ENCODE peak calls at places on chromosome 15, in nine cellular contexts. R, O, S, H, D, Z, A, K and M are unnamed samples.

GRCh38 chr15:64883997-64884511 is 27.6 kb upstream of the ANKDD1A start:
- DNase-seq in R (peak), O (peak), S (peak), H (peak), D (peak), Z (peak), A (peak), K (no peak), M (peak)

GRCh38 chr15:77974098-77974414 is 103.5 kb downstream of the TBC1D2B start:
- DNase-seq in R (no peak), O (peak), S (peak), H (no peak), D (no peak), Z (peak), A (peak), K (no peak), M (no peak)

GRCh38 chr15:79283252-79284048 is 928 bp downstream of the ANKRD34C start:
- DNase-seq in R (peak), O (peak), S (peak), H (no peak), D (peak), Z (no peak), A (peak), K (peak), M (no peak)

GRCh38 chr15:93159892-93160398 is 70.9 kb upstream of the RGMA start:
- DNase-seq in R (no peak), O (no peak), S (no peak), H (no peak), D (no peak), Z (no peak), A (no peak), K (no peak), M (no peak)

GRCh38 chr15:57134877-57135276 is 216.4 kb downstream of the TCF12 start:
- DNase-seq in R (no peak), O (peak), S (no peak), H (no peak), D (no peak), Z (no peak), A (no peak), K (no peak), M (no peak)

GRCh38 chr15:45179221-45179985 is 8.4 kb downstream of the SHF start:
- DNase-seq in R (peak), O (peak), S (no peak), H (peak), D (peak), Z (no peak), A (peak), K (peak), M (no peak)

GRCh38 chr15:57031605-57032004 is 113.2 kb downstream of the TCF12 start:
- DNase-seq in R (no peak), O (peak), S (no peak), H (no peak), D (peak), Z (no peak), A (peak), K (peak), M (no peak)

GRCh38 chr15:47411733-47412530 is 305.4 kb upstream of the SEMA6D start:
- DNase-seq in R (no peak), O (no peak), S (no peak), H (no peak), D (no peak), Z (no peak), A (no peak), K (no peak), M (peak)

GRCh38 chr15:25716414-25717102 is 146.6 kb downstream of the ATP10A start:
- DNase-seq in R (no peak), O (no peak), S (no peak), H (no peak), D (no peak), Z (peak), A (no peak), K (no peak), M (no peak)

GRCh38 chr15:57667171-57667924 is 39.2 kb upstream of the POLR2M start:
- DNase-seq in R (no peak), O (peak), S (no peak), H (no peak), D (peak), Z (no peak), A (peak), K (peak), M (peak)

GRCh38 chr15:91965501-91966180 is 112.1 kb downstream of the SLCO3A1 start:
- DNase-seq in R (no peak), O (peak), S (peak), H (no peak), D (peak), Z (no peak), A (peak), K (no peak), M (peak)

GRCh38 chr15:26087395-26087794 is 224.3 kb upstream of the ATP10A start:
- DNase-seq in R (no peak), O (peak), S (no peak), H (no peak), D (no peak), Z (no peak), A (peak), K (no peak), M (no peak)

GRCh38 chr15:91967935-91968605 is 114.6 kb downstream of the SLCO3A1 start:
- DNase-seq in R (no peak), O (peak), S (no peak), H (no peak), D (peak), Z (no peak), A (peak), K (no peak), M (no peak)

GRCh38 chr15:45454825-45455224 is 67.7 kb downstream of the SLC30A4 start:
- DNase-seq in R (peak), O (peak), S (peak), H (peak), D (peak), Z (peak), A (peak), K (peak), M (no peak)

GRCh38 chr15:71385026-71385425 is 269.8 kb downstream of the THSD4 start:
- DNase-seq in R (no peak), O (no peak), S (no peak), H (no peak), D (no peak), Z (no peak), A (no peak), K (no peak), M (peak)

GRCh38 chr15:71362556-71362955 is 247.3 kb downstream of the THSD4 start:
- DNase-seq in R (no peak), O (no peak), S (no peak), H (no peak), D (no peak), Z (no peak), A (no peak), K (no peak), M (no peak)

GRCh38 chr15:99732268-99732641 is 982 bp downstream of the LYSMD4 start:
- DNase-seq in R (no peak), O (peak), S (no peak), H (no peak), D (no peak), Z (no peak), A (peak), K (no peak), M (no peak)

GRCh38 chr15:52137432-52138357 is 25.1 kb upstream of the BCL2L10 start:
- DNase-seq in R (no peak), O (no peak), S (no peak), H (no peak), D (no peak), Z (peak), A (no peak), K (peak), M (no peak)

GRCh38 chr15:58307313-58307961 is 124.4 kb upstream of the LIPC start:
- DNase-seq in R (no peak), O (peak), S (no peak), H (no peak), D (peak), Z (no peak), A (peak), K (peak), M (no peak)

GRCh38 chr15:95174281-95174680 is 942.9 kb downstream of the MCTP2 start:
- DNase-seq in R (no peak), O (peak), S (peak), H (no peak), D (peak), Z (peak), A (peak), K (no peak), M (no peak)

GRCh38 chr15:28902856-28903255 is 17.1 kb downstream of the APBA2 start:
- DNase-seq in R (no peak), O (no peak), S (no peak), H (no peak), D (no peak), Z (peak), A (no peak), K (no peak), M (no peak)